ENCODE peak calls at places on chromosomes 3 and 15, in nine cellular contexts. W is frontal cortex; A is GM12865; H is cardiac fibroblast; L is endothelial cell; S is stimulated activated CD4-positive, alpha-beta T cell treated with anti-CD3 and anti-CD28 coated beads, Interleukin-4, amount 100 ng/mL, for 24 hours; C is Right ventricle myocardium superior; J is tibial artery; V is Kasumi-1. B is an unnamed sample.

GRCh38 chr15:90884719-90885431 is 571 bp downstream of the FES start:
- DNase-seq in W (no peak), A (no peak), H (no peak), L (no peak), S (no peak), C (no peak), J (no peak), V (no peak), B (no peak)

GRCh38 chr3:192816274-192816853 is 89.0 kb upstream of the FGF12 start:
- DNase-seq in W (no peak), A (peak; percentile 62), H (peak; percentile 77), L (peak; percentile 14), S (no peak), C (no peak), J (no peak), V (peak; percentile 74), B (no peak)

GRCh38 chr15:100199711-100200286 is 142.0 kb downstream of the ADAMTS17 start:
- DNase-seq in W (no peak), A (no peak), H (no peak), L (no peak), S (no peak), C (no peak), J (no peak), V (no peak), B (no peak)

GRCh38 chr15:61195116-61196002 is 33.7 kb downstream of the RORA start:
- DNase-seq in W (no peak), A (peak; percentile 60), H (peak; percentile 68), L (peak; percentile 26), S (peak; percentile 17), C (no peak), J (no peak), V (peak; percentile 10), B (no peak)

GRCh38 chr3:133448478-133449122 is 48.7 kb downstream of the BFSP2 start:
- DNase-seq in W (no peak), A (peak; percentile 97), H (no peak), L (no peak), S (peak; percentile 66), C (no peak), J (no peak), V (no peak), B (no peak)

GRCh38 chr15:77144028-77144427 is 73.1 kb upstream of the TSPAN3 start:
- DNase-seq in W (no peak), A (no peak), H (peak; percentile 72), L (no peak), S (no peak), C (no peak), J (no peak), V (no peak), B (no peak)

GRCh38 chr15:92343869-92344643 is 49.6 kb upstream of the ST8SIA2 start:
- DNase-seq in W (peak; percentile 11), A (no peak), H (no peak), L (no peak), S (no peak), C (peak; percentile 78), J (no peak), V (no peak), B (no peak)

GRCh38 chr3:49940667-49941249 is 808 bp downstream of the RBM6 start:
- DNase-seq in W (peak; percentile 32), A (peak; percentile 33), H (no peak), L (no peak), S (no peak), C (no peak), J (no peak), V (no peak), B (no peak)

GRCh38 chr15:59835801-59836200 is 146.7 kb upstream of the BNIP2 start:
- DNase-seq in W (no peak), A (no peak), H (no peak), L (no peak), S (no peak), C (no peak), J (no peak), V (no peak), B (no peak)